ENCODE peak calls at places on chromosomes 2 and 18, in six cellular contexts. J is T-helper 1 cell, W is anterior cingulate cortex, L is midbrain, N is ovary, T is GDM1. U is an unnamed sample.

GRCh38 chr2:101152195-101153076 is 1.3 kb upstream of the TBC1D8 start:
- DNase-seq in J (peak; percentile 28), W (no peak), L (peak; percentile 76), N (peak; percentile 42), T (peak; percentile 34), U (no peak)

GRCh38 chr2:46914578-46915230 is 902 bp downstream of the MCFD2 start:
- DNase-seq in J (no peak), W (no peak), L (no peak), N (no peak), T (no peak), U (no peak)

GRCh38 chr2:138730497-138731030 is 49.6 kb downstream of the NXPH2 start:
- DNase-seq in J (no peak), W (no peak), L (no peak), N (no peak), T (no peak), U (no peak)

GRCh38 chr2:216799873-216800421 is 59.9 kb downstream of the TNP1 start:
- DNase-seq in J (no peak), W (no peak), L (no peak), N (no peak), T (no peak), U (no peak)

GRCh38 chr2:148989882-148990493 is 48.5 kb upstream of the LYPD6B start:
- DNase-seq in J (peak; percentile 58), W (no peak), L (peak; percentile 76), N (peak; percentile 33), T (peak; percentile 47), U (peak; percentile 15)

GRCh38 chr2:157328133-157328532 is 2.5 kb upstream of the ERMN start:
- DNase-seq in J (no peak), W (no peak), L (no peak), N (no peak), T (no peak), U (no peak)

GRCh38 chr2:216017365-216017764 is 4.0 kb upstream of the MREG start:
- DNase-seq in J (peak; percentile 77), W (no peak), L (no peak), N (no peak), T (peak; percentile 26), U (no peak)

GRCh38 chr18:40553029-40553428 is 1402.0 kb upstream of the PIK3C3 start:
- DNase-seq in J (no peak), W (no peak), L (no peak), N (no peak), T (no peak), U (no peak)

GRCh38 chr2:109031481-109032228 is 42.6 kb upstream of the EDAR start:
- DNase-seq in J (peak; percentile 83), W (no peak), L (no peak), N (peak; percentile 24), T (peak; percentile 8), U (peak; percentile 52)

GRCh38 chr2:118231759-118232158 is 143.5 kb downstream of the INSIG2 start:
- DNase-seq in J (no peak), W (no peak), L (no peak), N (no peak), T (no peak), U (no peak)

GRCh38 chr18:11246466-11246865 is 97.1 kb upstream of the PIEZO2 start:
- DNase-seq in J (no peak), W (no peak), L (no peak), N (no peak), T (no peak), U (no peak)

GRCh38 chr2:5695641-5696350 is 3.6 kb downstream of the SOX11 start:
- DNase-seq in J (no peak), W (no peak), L (no peak), N (no peak), T (no peak), U (no peak)